ENCODE peak calls at places on chromosomes 4 and X, in six cellular contexts. One of them, this sample, is unnamed.

GRCh38 chr4:148288448-148288847 is 153.8 kb downstream of the NR3C2 start:
- DNase-seq in neuronal stem cell: no peak
- DNase-seq in mesenchymal stem cell: no peak
- DNase-seq in IMR-90: no peak
- DNase-seq in H9: no peak
- DNase-seq in H1: no peak
- DNase-seq in this sample: no peak

GRCh38 chrX:71941771-71942170 is 31.1 kb downstream of the NHSL2 start:
- DNase-seq in neuronal stem cell: no peak
- DNase-seq in mesenchymal stem cell: peak
- DNase-seq in IMR-90: peak
- DNase-seq in H9: no peak
- DNase-seq in H1: no peak
- DNase-seq in this sample: no peak

GRCh38 chr4:23062188-23062587 is 369.5 kb downstream of the GBA3 start:
- DNase-seq in neuronal stem cell: no peak
- DNase-seq in mesenchymal stem cell: no peak
- DNase-seq in IMR-90: no peak
- DNase-seq in H9: no peak
- DNase-seq in H1: no peak
- DNase-seq in this sample: no peak

GRCh38 chr4:3415471-3416141 is 26.2 kb upstream of the HGFAC start:
- DNase-seq in neuronal stem cell: no peak
- DNase-seq in mesenchymal stem cell: no peak
- DNase-seq in IMR-90: no peak
- DNase-seq in H9: peak
- DNase-seq in H1: no peak
- DNase-seq in this sample: no peak

GRCh38 chr4:86959588-86960500 is 25.0 kb downstream of the AFF1 start:
- DNase-seq in neuronal stem cell: peak
- DNase-seq in mesenchymal stem cell: peak
- DNase-seq in IMR-90: no peak
- DNase-seq in H9: peak
- DNase-seq in H1: peak
- DNase-seq in this sample: no peak

GRCh38 chrX:22323541-22323940 is 50.8 kb downstream of the CBLL2 start:
- DNase-seq in neuronal stem cell: no peak
- DNase-seq in mesenchymal stem cell: peak
- DNase-seq in IMR-90: peak
- DNase-seq in H9: no peak
- DNase-seq in H1: no peak
- DNase-seq in this sample: no peak

GRCh38 chrX:50698944-50699343 is 115.0 kb downstream of the SHROOM4 start:
- DNase-seq in neuronal stem cell: no peak
- DNase-seq in mesenchymal stem cell: peak
- DNase-seq in IMR-90: peak
- DNase-seq in H9: no peak
- DNase-seq in H1: no peak
- DNase-seq in this sample: no peak

GRCh38 chr4:16437836-16438235 is 211.6 kb upstream of the TAPT1 start:
- DNase-seq in neuronal stem cell: no peak
- DNase-seq in mesenchymal stem cell: no peak
- DNase-seq in IMR-90: peak
- DNase-seq in H9: no peak
- DNase-seq in H1: no peak
- DNase-seq in this sample: peak

GRCh38 chr4:11773798-11774197 is 345.1 kb upstream of the HS3ST1 start:
- DNase-seq in neuronal stem cell: no peak
- DNase-seq in mesenchymal stem cell: no peak
- DNase-seq in IMR-90: no peak
- DNase-seq in H9: no peak
- DNase-seq in H1: no peak
- DNase-seq in this sample: no peak

GRCh38 chr4:34293459-34293858 is 1950.9 kb downstream of the ARAP2 start:
- DNase-seq in neuronal stem cell: no peak
- DNase-seq in mesenchymal stem cell: no peak
- DNase-seq in IMR-90: no peak
- DNase-seq in H9: no peak
- DNase-seq in H1: no peak
- DNase-seq in this sample: no peak

GRCh38 chr4:34289489-34289888 is 1954.8 kb downstream of the ARAP2 start:
- DNase-seq in neuronal stem cell: no peak
- DNase-seq in mesenchymal stem cell: no peak
- DNase-seq in IMR-90: no peak
- DNase-seq in H9: no peak
- DNase-seq in H1: no peak
- DNase-seq in this sample: no peak

DNA sequence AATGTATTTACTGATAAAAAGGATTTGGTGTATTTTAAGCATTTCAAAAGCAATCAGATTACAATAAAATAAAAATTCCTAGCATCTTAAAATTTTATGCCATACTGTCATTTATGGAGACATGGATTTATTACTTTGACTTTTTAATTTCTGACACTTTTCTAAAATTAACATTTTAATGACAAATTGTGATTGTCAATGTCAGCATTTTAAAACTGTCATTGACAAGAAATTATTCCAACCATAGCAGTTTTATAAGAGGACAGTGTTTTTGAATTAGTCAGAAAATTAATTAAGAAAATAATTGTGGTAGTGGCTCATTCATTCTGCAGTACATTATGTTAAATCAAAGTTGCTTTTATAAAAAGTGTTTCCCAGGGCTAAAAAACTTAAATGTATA is 1954.4 kb downstream of the ARAP2 start:
- DNase-seq in neuronal stem cell: no peak
- DNase-seq in mesenchymal stem cell: no peak
- DNase-seq in IMR-90: no peak
- DNase-seq in H9: no peak
- DNase-seq in H1: no peak
- DNase-seq in this sample: no peak
- H3K14ac ChIP-seq in neuronal stem cell: no peak
- H3K14ac ChIP-seq in mesenchymal stem cell: no peak
- H3K14ac ChIP-seq in IMR-90: no peak
- H3K14ac ChIP-seq in H9: no peak
- H3K14ac ChIP-seq in H1: no peak
- H3K14ac ChIP-seq in this sample: no peak

DNA sequence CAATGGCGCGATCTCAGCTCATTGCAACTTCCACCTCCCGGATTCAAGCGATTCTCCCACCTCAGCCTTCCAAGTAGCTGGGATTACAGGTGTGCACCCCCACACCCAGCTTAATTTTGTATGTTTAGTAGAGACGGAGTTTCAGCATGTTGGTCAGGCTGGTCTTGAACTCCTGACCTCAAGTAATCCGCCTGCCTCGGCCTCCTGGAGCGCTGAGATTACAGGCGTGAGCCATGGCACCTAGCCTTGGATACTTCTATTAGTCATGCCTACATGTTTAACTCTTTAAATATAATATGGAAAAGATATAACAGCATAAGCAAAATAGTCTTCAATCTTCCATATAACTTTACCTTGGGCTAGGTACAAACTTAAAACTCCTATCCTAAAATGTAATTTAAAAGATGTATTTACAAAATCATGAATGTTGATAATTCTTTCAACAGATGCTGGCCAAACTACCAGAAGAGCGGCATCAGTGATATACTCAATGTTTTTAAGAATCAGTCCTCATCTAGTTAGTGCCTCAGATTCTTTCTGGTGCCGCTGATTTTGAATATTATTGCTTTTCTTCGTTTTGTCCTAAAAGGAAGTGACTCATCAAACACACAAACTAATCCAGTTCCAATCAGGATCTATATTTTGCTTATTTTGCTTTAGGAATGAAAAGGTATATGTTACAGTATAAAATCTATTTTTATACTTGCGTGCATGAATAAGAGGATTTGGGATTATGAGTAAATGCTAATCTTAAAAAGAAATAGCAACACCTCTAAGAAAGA is 23.7 kb downstream of the FAM241A start:
- DNase-seq in neuronal stem cell: no peak
- DNase-seq in mesenchymal stem cell: no peak
- DNase-seq in IMR-90: no peak
- DNase-seq in H9: no peak
- DNase-seq in H1: no peak
- DNase-seq in this sample: no peak
- H3K27ac ChIP-seq in neuronal stem cell: no peak
- H3K27ac ChIP-seq in mesenchymal stem cell: no peak
- H3K27ac ChIP-seq in IMR-90: no peak
- H3K27ac ChIP-seq in H9: no peak
- H3K27ac ChIP-seq in H1: no peak
- H3K27ac ChIP-seq in this sample: no peak

GRCh38 chr4:71209161-71209560 is 129.7 kb upstream of the SLC4A4 start:
- DNase-seq in neuronal stem cell: no peak
- DNase-seq in mesenchymal stem cell: peak
- DNase-seq in IMR-90: peak
- DNase-seq in H9: no peak
- DNase-seq in H1: no peak
- DNase-seq in this sample: peak

GRCh38 chr4:71214578-71214977 is 124.2 kb upstream of the SLC4A4 start:
- DNase-seq in neuronal stem cell: no peak
- DNase-seq in mesenchymal stem cell: no peak
- DNase-seq in IMR-90: no peak
- DNase-seq in H9: no peak
- DNase-seq in H1: no peak
- DNase-seq in this sample: no peak

GRCh38 chr4:71211748-71212147 is 127.1 kb upstream of the SLC4A4 start:
- DNase-seq in neuronal stem cell: no peak
- DNase-seq in mesenchymal stem cell: peak
- DNase-seq in IMR-90: no peak
- DNase-seq in H9: no peak
- DNase-seq in H1: no peak
- DNase-seq in this sample: no peak

GRCh38 chr4:71212216-71212615 is 126.6 kb upstream of the SLC4A4 start:
- DNase-seq in neuronal stem cell: no peak
- DNase-seq in mesenchymal stem cell: peak
- DNase-seq in IMR-90: no peak
- DNase-seq in H9: no peak
- DNase-seq in H1: no peak
- DNase-seq in this sample: no peak

DNA sequence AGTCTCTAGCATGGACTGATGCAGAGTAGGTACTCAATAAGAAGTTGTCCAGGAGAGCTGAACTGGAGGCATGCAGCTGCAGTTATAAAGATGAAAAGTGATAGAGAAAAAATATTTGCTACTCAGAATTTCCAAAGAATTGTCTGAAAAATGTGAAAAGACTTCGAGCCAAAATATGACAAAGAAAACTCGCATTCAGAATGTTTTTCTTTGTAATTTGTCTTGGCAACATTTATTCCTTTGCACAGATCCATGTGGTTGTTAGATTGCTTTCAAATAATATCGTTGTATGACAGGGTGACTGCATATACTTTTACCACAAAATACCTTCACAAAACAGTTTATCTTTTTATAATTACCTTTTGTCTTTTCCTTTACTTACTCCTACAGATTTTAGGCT is 128.0 kb upstream of the SLC4A4 start:
- DNase-seq in neuronal stem cell: no peak
- DNase-seq in mesenchymal stem cell: no peak
- DNase-seq in IMR-90: no peak
- DNase-seq in H9: no peak
- DNase-seq in H1: no peak
- DNase-seq in this sample: peak
- H4K8ac ChIP-seq in neuronal stem cell: no peak
- H4K8ac ChIP-seq in mesenchymal stem cell: no peak
- H4K8ac ChIP-seq in IMR-90: no peak
- H4K8ac ChIP-seq in H9: no peak
- H4K8ac ChIP-seq in H1: no peak
- H4K8ac ChIP-seq in this sample: no peak

GRCh38 chrX:117095393-117095792 is 632.6 kb upstream of the CT83 start:
- DNase-seq in neuronal stem cell: no peak
- DNase-seq in mesenchymal stem cell: no peak
- DNase-seq in IMR-90: no peak
- DNase-seq in H9: no peak
- DNase-seq in H1: no peak
- DNase-seq in this sample: no peak

GRCh38 chrX:117092641-117093040 is 629.9 kb upstream of the CT83 start:
- DNase-seq in neuronal stem cell: no peak
- DNase-seq in mesenchymal stem cell: no peak
- DNase-seq in IMR-90: no peak
- DNase-seq in H9: no peak
- DNase-seq in H1: no peak
- DNase-seq in this sample: no peak

GRCh38 chrX:117093319-117093718 is 630.5 kb upstream of the CT83 start:
- DNase-seq in neuronal stem cell: no peak
- DNase-seq in mesenchymal stem cell: no peak
- DNase-seq in IMR-90: no peak
- DNase-seq in H9: no peak
- DNase-seq in H1: no peak
- DNase-seq in this sample: no peak

GRCh38 chrX:117096528-117096927 is 633.8 kb upstream of the CT83 start:
- DNase-seq in neuronal stem cell: no peak
- DNase-seq in mesenchymal stem cell: no peak
- DNase-seq in IMR-90: no peak
- DNase-seq in H9: no peak
- DNase-seq in H1: no peak
- DNase-seq in this sample: no peak

DNA sequence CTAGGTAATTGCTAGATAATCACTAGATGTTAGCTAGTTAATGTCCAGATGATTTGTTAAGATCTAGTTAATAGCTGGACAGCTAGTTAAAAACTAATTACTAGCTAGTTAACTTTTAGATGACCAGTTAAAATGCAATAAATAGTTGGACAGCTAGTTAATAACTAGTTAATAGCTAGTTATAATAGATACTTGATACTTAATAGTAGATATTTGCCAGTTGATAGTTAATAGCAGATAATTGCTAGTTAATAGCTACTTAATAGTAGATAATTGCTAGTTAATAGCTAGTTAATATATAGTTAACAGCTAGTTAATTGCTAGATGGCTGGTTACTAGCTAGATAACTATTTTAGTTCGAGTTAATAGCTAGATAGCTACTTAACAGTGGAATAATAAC is 631.4 kb upstream of the CT83 start:
- DNase-seq in neuronal stem cell: no peak
- DNase-seq in mesenchymal stem cell: no peak
- DNase-seq in IMR-90: no peak
- DNase-seq in H9: no peak
- DNase-seq in H1: no peak
- DNase-seq in this sample: no peak
- H3K14ac ChIP-seq in neuronal stem cell: no peak
- H3K14ac ChIP-seq in mesenchymal stem cell: no peak
- H3K14ac ChIP-seq in IMR-90: no peak
- H3K14ac ChIP-seq in H9: no peak
- H3K14ac ChIP-seq in H1: no peak
- H3K14ac ChIP-seq in this sample: no peak

DNA sequence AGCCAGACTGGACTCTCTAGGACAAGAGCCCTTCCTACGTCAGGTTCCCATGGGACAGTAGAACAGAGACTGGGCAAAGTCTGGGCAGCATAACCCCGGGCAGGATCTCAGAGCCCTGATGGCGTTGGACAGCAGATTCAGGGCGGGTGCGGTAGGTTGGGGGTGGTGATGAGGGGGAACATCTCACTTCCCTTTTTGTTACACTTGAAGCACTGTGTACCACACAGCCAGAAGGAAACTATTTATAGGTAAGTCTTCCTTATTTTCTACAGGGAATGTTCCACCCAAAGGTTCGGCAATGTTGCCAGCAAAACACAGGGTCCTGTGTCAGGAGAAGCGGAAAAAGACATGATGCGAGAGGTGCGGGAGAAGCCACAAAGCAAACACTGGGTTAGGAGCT is 54.3 kb downstream of the TSC22D3 start:
- DNase-seq in neuronal stem cell: no peak
- DNase-seq in mesenchymal stem cell: no peak
- DNase-seq in IMR-90: no peak
- DNase-seq in H9: no peak
- DNase-seq in H1: no peak
- DNase-seq in this sample: no peak
- H3K27ac ChIP-seq in neuronal stem cell: no peak
- H3K27ac ChIP-seq in mesenchymal stem cell: no peak
- H3K27ac ChIP-seq in IMR-90: no peak
- H3K27ac ChIP-seq in H9: no peak
- H3K27ac ChIP-seq in H1: no peak
- H3K27ac ChIP-seq in this sample: no peak

This sample was measured in trophoblast cell.